ENCODE peak calls at places on chromosomes 6 and 20, in seven cellular contexts. One of them, this sample, is unnamed. For H3K4me1, the result is how much of the 10 kb centered on the place peaks cover.

GRCh38 chr6:169521825-169522224 is 180.0 kb downstream of the WDR27 start:
- DNase-seq in tibial artery: no peak
- DNase-seq in right lobe of liver: no peak
- DNase-seq in CD4-positive, CD25-positive, alpha-beta regulatory T cell: no peak
- DNase-seq in psoas muscle: no peak
- DNase-seq in OCI-LY7: no peak
- DNase-seq in neuronal stem cell: no peak
- DNase-seq in this sample: no peak

GRCh38 chr6:92114091-92114490 is 1305.3 kb downstream of the EPHA7 start:
- DNase-seq in tibial artery: no peak
- DNase-seq in right lobe of liver: no peak
- DNase-seq in CD4-positive, CD25-positive, alpha-beta regulatory T cell: no peak
- DNase-seq in psoas muscle: no peak
- DNase-seq in OCI-LY7: no peak
- DNase-seq in neuronal stem cell: no peak
- DNase-seq in this sample: no peak

GRCh38 chr6:82875573-82876185 is 190.0 kb downstream of the UBE3D start:
- DNase-seq in tibial artery: no peak
- DNase-seq in right lobe of liver: no peak
- DNase-seq in CD4-positive, CD25-positive, alpha-beta regulatory T cell: no peak
- DNase-seq in psoas muscle: no peak
- DNase-seq in OCI-LY7: no peak
- DNase-seq in neuronal stem cell: no peak
- DNase-seq in this sample: no peak

GRCh38 chr20:37308098-37309050 is 18.9 kb downstream of the MANBAL start:
- DNase-seq in tibial artery: no peak
- DNase-seq in right lobe of liver: no peak
- DNase-seq in CD4-positive, CD25-positive, alpha-beta regulatory T cell: no peak
- DNase-seq in psoas muscle: no peak
- DNase-seq in OCI-LY7: no peak
- DNase-seq in neuronal stem cell: no peak
- DNase-seq in this sample: no peak

GRCh38 chr6:21263531-21264287 is 329.8 kb upstream of the SOX4 start:
- DNase-seq in tibial artery: no peak
- DNase-seq in right lobe of liver: no peak
- DNase-seq in CD4-positive, CD25-positive, alpha-beta regulatory T cell: no peak
- DNase-seq in psoas muscle: no peak
- DNase-seq in OCI-LY7: no peak
- DNase-seq in neuronal stem cell: no peak
- DNase-seq in this sample: no peak

GRCh38 chr6:37007340-37008043 is 2.0 kb downstream of the FGD2 start:
- DNase-seq in tibial artery: peak
- DNase-seq in right lobe of liver: no peak
- DNase-seq in CD4-positive, CD25-positive, alpha-beta regulatory T cell: no peak
- DNase-seq in psoas muscle: no peak
- DNase-seq in OCI-LY7: peak
- DNase-seq in neuronal stem cell: no peak
- DNase-seq in this sample: peak

GRCh38 chr6:138293428-138293827 is 75.1 kb upstream of the PBOV1 start:
- DNase-seq in tibial artery: no peak
- DNase-seq in right lobe of liver: no peak
- DNase-seq in CD4-positive, CD25-positive, alpha-beta regulatory T cell: no peak
- DNase-seq in psoas muscle: no peak
- DNase-seq in OCI-LY7: no peak
- DNase-seq in neuronal stem cell: no peak
- DNase-seq in this sample: no peak

GRCh38 chr6:158060447-158061360 is 79.0 kb downstream of the SYNJ2 start:
- DNase-seq in tibial artery: peak
- DNase-seq in right lobe of liver: peak
- DNase-seq in CD4-positive, CD25-positive, alpha-beta regulatory T cell: no peak
- DNase-seq in psoas muscle: peak
- DNase-seq in OCI-LY7: no peak
- DNase-seq in neuronal stem cell: no peak
- DNase-seq in this sample: peak

GRCh38 chr20:37737806-37738442 is 44.1 kb downstream of the CTNNBL1 start:
- DNase-seq in tibial artery: no peak
- DNase-seq in right lobe of liver: no peak
- DNase-seq in CD4-positive, CD25-positive, alpha-beta regulatory T cell: no peak
- DNase-seq in psoas muscle: no peak
- DNase-seq in OCI-LY7: peak
- DNase-seq in neuronal stem cell: no peak
- DNase-seq in this sample: no peak

GRCh38 chr6:139402935-139403386 is 28.5 kb upstream of the CITED2 start:
- DNase-seq in tibial artery: no peak
- DNase-seq in right lobe of liver: no peak
- DNase-seq in CD4-positive, CD25-positive, alpha-beta regulatory T cell: no peak
- DNase-seq in psoas muscle: no peak
- DNase-seq in OCI-LY7: no peak
- DNase-seq in neuronal stem cell: no peak
- DNase-seq in this sample: no peak

GRCh38 chr6:155813548-155813947 is 357.9 kb upstream of the NOX3 start:
- DNase-seq in tibial artery: no peak
- DNase-seq in right lobe of liver: no peak
- DNase-seq in CD4-positive, CD25-positive, alpha-beta regulatory T cell: no peak
- DNase-seq in psoas muscle: no peak
- DNase-seq in OCI-LY7: no peak
- DNase-seq in neuronal stem cell: no peak
- DNase-seq in this sample: no peak

GRCh38 chr20:56752274-56752673 is 123.2 kb downstream of the TFAP2C start:
- DNase-seq in tibial artery: no peak
- DNase-seq in right lobe of liver: no peak
- DNase-seq in CD4-positive, CD25-positive, alpha-beta regulatory T cell: no peak
- DNase-seq in psoas muscle: no peak
- DNase-seq in OCI-LY7: no peak
- DNase-seq in neuronal stem cell: no peak
- DNase-seq in this sample: no peak

GRCh38 chr6:32529697-32530429 is at the start of gene HLA-DRB5:
- DNase-seq in tibial artery: peak
- DNase-seq in right lobe of liver: peak
- DNase-seq in CD4-positive, CD25-positive, alpha-beta regulatory T cell: peak
- DNase-seq in psoas muscle: peak
- DNase-seq in OCI-LY7: peak
- DNase-seq in neuronal stem cell: no peak
- DNase-seq in this sample: peak

GRCh38 chr6:36099872-36100483 is 30.3 kb upstream of the MAPK13 start:
- DNase-seq in tibial artery: no peak
- DNase-seq in right lobe of liver: no peak
- DNase-seq in CD4-positive, CD25-positive, alpha-beta regulatory T cell: no peak
- DNase-seq in psoas muscle: no peak
- DNase-seq in OCI-LY7: no peak
- DNase-seq in neuronal stem cell: no peak
- DNase-seq in this sample: no peak

GRCh38 chr20:38703526-38703925 is 20.8 kb upstream of the SLC32A1 start:
- DNase-seq in tibial artery: no peak
- DNase-seq in right lobe of liver: no peak
- DNase-seq in CD4-positive, CD25-positive, alpha-beta regulatory T cell: no peak
- DNase-seq in psoas muscle: no peak
- DNase-seq in OCI-LY7: no peak
- DNase-seq in neuronal stem cell: no peak
- DNase-seq in this sample: no peak

GRCh38 chr6:80605165-80605989 is 498.9 kb downstream of the BCKDHB start:
- DNase-seq in tibial artery: no peak
- DNase-seq in right lobe of liver: no peak
- DNase-seq in CD4-positive, CD25-positive, alpha-beta regulatory T cell: no peak
- DNase-seq in psoas muscle: no peak
- DNase-seq in OCI-LY7: no peak
- DNase-seq in neuronal stem cell: peak
- DNase-seq in this sample: no peak

GRCh38 chr6:112291161-112291762 is 36.9 kb upstream of the LAMA4 start:
- DNase-seq in tibial artery: no peak
- DNase-seq in right lobe of liver: no peak
- DNase-seq in CD4-positive, CD25-positive, alpha-beta regulatory T cell: no peak
- DNase-seq in psoas muscle: no peak
- DNase-seq in OCI-LY7: no peak
- DNase-seq in neuronal stem cell: no peak
- DNase-seq in this sample: no peak

GRCh38 chr6:156852147-156852857 is 75.1 kb downstream of the ARID1B start:
- DNase-seq in tibial artery: no peak
- DNase-seq in right lobe of liver: no peak
- DNase-seq in CD4-positive, CD25-positive, alpha-beta regulatory T cell: no peak
- DNase-seq in psoas muscle: no peak
- DNase-seq in OCI-LY7: peak
- DNase-seq in neuronal stem cell: no peak
- DNase-seq in this sample: no peak
- H3K4me3 ChIP-seq in tibial artery: no peak
- H3K4me3 ChIP-seq in right lobe of liver: no peak
- H3K4me3 ChIP-seq in CD4-positive, CD25-positive, alpha-beta regulatory T cell: no peak
- H3K4me3 ChIP-seq in psoas muscle: peak
- H3K4me3 ChIP-seq in OCI-LY7: peak
- H3K4me3 ChIP-seq in neuronal stem cell: no peak
- H3K4me3 ChIP-seq in this sample: no peak

DNA sequence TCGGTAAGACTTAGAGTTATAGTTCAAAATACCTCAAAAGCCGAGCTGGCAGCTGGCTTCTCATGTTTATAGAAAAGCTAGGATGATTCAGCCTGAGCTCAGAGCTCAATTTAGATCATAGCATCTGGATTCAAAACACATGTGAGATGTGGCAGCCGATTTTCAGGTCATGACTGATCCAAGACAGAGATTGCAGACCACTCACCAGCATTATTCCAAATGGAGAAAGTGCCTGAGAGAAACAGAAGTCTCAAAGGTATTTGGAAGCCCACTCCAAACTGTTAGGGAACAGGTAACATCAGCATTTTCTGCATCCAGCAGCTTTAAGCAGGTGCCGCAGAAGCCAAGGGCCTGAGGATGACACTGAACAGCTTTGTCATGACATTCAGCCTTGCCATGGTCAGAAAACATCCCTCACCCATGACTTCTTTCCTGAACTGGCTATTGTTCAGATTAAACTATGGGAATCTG is 102.2 kb downstream of the BACH2 start:
- DNase-seq in tibial artery: no peak
- DNase-seq in right lobe of liver: no peak
- DNase-seq in CD4-positive, CD25-positive, alpha-beta regulatory T cell: no peak
- DNase-seq in psoas muscle: no peak
- DNase-seq in OCI-LY7: no peak
- DNase-seq in neuronal stem cell: no peak
- DNase-seq in this sample: no peak
- H3K27ac ChIP-seq in tibial artery: no peak
- H3K27ac ChIP-seq in right lobe of liver: no peak
- H3K27ac ChIP-seq in CD4-positive, CD25-positive, alpha-beta regulatory T cell: no peak
- H3K27ac ChIP-seq in psoas muscle: peak
- H3K27ac ChIP-seq in OCI-LY7: no peak
- H3K27ac ChIP-seq in neuronal stem cell: no peak
- H3K27ac ChIP-seq in this sample: no peak

GRCh38 chr6:108621117-108621516 is 60.4 kb downstream of the FOXO3 start:
- DNase-seq in tibial artery: peak
- DNase-seq in right lobe of liver: no peak
- DNase-seq in CD4-positive, CD25-positive, alpha-beta regulatory T cell: no peak
- DNase-seq in psoas muscle: peak
- DNase-seq in OCI-LY7: no peak
- DNase-seq in neuronal stem cell: no peak
- DNase-seq in this sample: no peak

GRCh38 chr6:108622601-108623335 is 62.1 kb downstream of the FOXO3 start:
- DNase-seq in tibial artery: peak
- DNase-seq in right lobe of liver: no peak
- DNase-seq in CD4-positive, CD25-positive, alpha-beta regulatory T cell: no peak
- DNase-seq in psoas muscle: peak
- DNase-seq in OCI-LY7: no peak
- DNase-seq in neuronal stem cell: no peak
- DNase-seq in this sample: peak

GRCh38 chr6:108626777-108627176 is 66.1 kb downstream of the FOXO3 start:
- DNase-seq in tibial artery: no peak
- DNase-seq in right lobe of liver: no peak
- DNase-seq in CD4-positive, CD25-positive, alpha-beta regulatory T cell: no peak
- DNase-seq in psoas muscle: no peak
- DNase-seq in OCI-LY7: no peak
- DNase-seq in neuronal stem cell: no peak
- DNase-seq in this sample: no peak

GRCh38 chr6:108627692-108628565 is 67.2 kb downstream of the FOXO3 start:
- DNase-seq in tibial artery: no peak
- DNase-seq in right lobe of liver: no peak
- DNase-seq in CD4-positive, CD25-positive, alpha-beta regulatory T cell: no peak
- DNase-seq in psoas muscle: no peak
- DNase-seq in OCI-LY7: no peak
- DNase-seq in neuronal stem cell: no peak
- DNase-seq in this sample: no peak

GRCh38 chr6:108623995-108624394 is 63.3 kb downstream of the FOXO3 start:
- DNase-seq in tibial artery: no peak
- DNase-seq in right lobe of liver: no peak
- DNase-seq in CD4-positive, CD25-positive, alpha-beta regulatory T cell: no peak
- DNase-seq in psoas muscle: no peak
- DNase-seq in OCI-LY7: no peak
- DNase-seq in neuronal stem cell: no peak
- DNase-seq in this sample: no peak
- H3K4me1 ChIP-seq in tibial artery: half or more
- H3K4me1 ChIP-seq in right lobe of liver: under half
- H3K4me1 ChIP-seq in CD4-positive, CD25-positive, alpha-beta regulatory T cell: under half
- H3K4me1 ChIP-seq in psoas muscle: half or more
- H3K4me1 ChIP-seq in OCI-LY7: under half
- H3K4me1 ChIP-seq in neuronal stem cell: under half
- H3K4me1 ChIP-seq in this sample: half or more

GRCh38 chr6:110710115-110710514 is 105.2 kb downstream of the CDK19 start:
- DNase-seq in tibial artery: no peak
- DNase-seq in right lobe of liver: no peak
- DNase-seq in CD4-positive, CD25-positive, alpha-beta regulatory T cell: no peak
- DNase-seq in psoas muscle: no peak
- DNase-seq in OCI-LY7: no peak
- DNase-seq in neuronal stem cell: no peak
- DNase-seq in this sample: no peak

GRCh38 chr6:110712238-110712637 is 103.0 kb downstream of the CDK19 start:
- DNase-seq in tibial artery: no peak
- DNase-seq in right lobe of liver: no peak
- DNase-seq in CD4-positive, CD25-positive, alpha-beta regulatory T cell: no peak
- DNase-seq in psoas muscle: no peak
- DNase-seq in OCI-LY7: no peak
- DNase-seq in neuronal stem cell: no peak
- DNase-seq in this sample: no peak

GRCh38 chr6:110705543-110705942 is 109.7 kb downstream of the CDK19 start:
- DNase-seq in tibial artery: no peak
- DNase-seq in right lobe of liver: no peak
- DNase-seq in CD4-positive, CD25-positive, alpha-beta regulatory T cell: no peak
- DNase-seq in psoas muscle: no peak
- DNase-seq in OCI-LY7: no peak
- DNase-seq in neuronal stem cell: no peak
- DNase-seq in this sample: no peak

GRCh38 chr6:110703906-110704594 is 111.2 kb downstream of the CDK19 start:
- DNase-seq in tibial artery: no peak
- DNase-seq in right lobe of liver: no peak
- DNase-seq in CD4-positive, CD25-positive, alpha-beta regulatory T cell: no peak
- DNase-seq in psoas muscle: no peak
- DNase-seq in OCI-LY7: no peak
- DNase-seq in neuronal stem cell: no peak
- DNase-seq in this sample: no peak

DNA sequence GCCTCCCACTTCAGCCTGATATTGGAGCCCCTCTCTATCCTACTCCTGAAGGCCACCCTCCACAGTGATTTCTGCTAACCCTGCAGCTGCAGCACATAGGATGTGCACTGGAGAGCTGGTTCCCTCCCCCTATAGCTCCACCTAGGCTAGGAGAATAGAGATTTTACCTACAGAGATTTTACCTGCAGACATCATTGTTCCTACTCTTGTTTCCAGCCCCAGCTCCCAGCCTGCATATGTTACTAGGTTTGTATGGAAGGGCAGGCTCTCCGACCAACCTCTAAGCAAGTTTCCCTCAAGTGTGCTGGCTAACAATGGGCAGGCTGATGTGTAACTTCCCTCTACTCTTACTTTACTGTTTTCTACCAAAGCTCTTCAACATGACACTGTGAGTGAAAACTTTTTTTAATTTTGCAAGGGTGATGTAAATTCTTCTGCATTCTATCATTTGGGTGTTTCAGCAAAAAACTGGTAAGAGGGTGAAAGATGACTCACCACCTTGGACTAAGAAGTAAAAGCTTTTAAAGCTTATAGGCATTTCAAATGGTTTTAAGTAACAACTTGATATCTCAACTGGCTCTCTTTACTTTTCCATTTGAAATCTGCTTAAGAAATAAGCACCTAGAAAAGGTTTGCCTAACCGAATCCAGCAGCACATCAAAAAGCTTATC is 106.8 kb downstream of the CDK19 start:
- DNase-seq in tibial artery: no peak
- DNase-seq in right lobe of liver: no peak
- DNase-seq in CD4-positive, CD25-positive, alpha-beta regulatory T cell: no peak
- DNase-seq in psoas muscle: no peak
- DNase-seq in OCI-LY7: no peak
- DNase-seq in neuronal stem cell: no peak
- DNase-seq in this sample: no peak
- H3K4me3 ChIP-seq in tibial artery: no peak
- H3K4me3 ChIP-seq in right lobe of liver: no peak
- H3K4me3 ChIP-seq in CD4-positive, CD25-positive, alpha-beta regulatory T cell: no peak
- H3K4me3 ChIP-seq in psoas muscle: no peak
- H3K4me3 ChIP-seq in OCI-LY7: no peak
- H3K4me3 ChIP-seq in neuronal stem cell: no peak
- H3K4me3 ChIP-seq in this sample: no peak